ENCODE peak calls at places on chromosome 16, in four cellular contexts. One of them, this sample, is unnamed.

GRCh38 chr16:85402910-85403692 is 210.0 kb upstream of the GSE1 start:
- DNase-seq in GM23248: no peak
- DNase-seq in tibial nerve: no peak
- DNase-seq in ELR: peak; percentile 26
- DNase-seq in this sample: peak; percentile 30

GRCh38 chr16:53123753-53124152 is 69.0 kb downstream of the CHD9 start:
- DNase-seq in GM23248: peak; percentile 61
- DNase-seq in tibial nerve: no peak
- DNase-seq in ELR: peak; percentile 26
- DNase-seq in this sample: no peak

GRCh38 chr16:84820771-84821170 is 986 bp downstream of the CRISPLD2 start:
- DNase-seq in GM23248: peak; percentile 61
- DNase-seq in tibial nerve: no peak
- DNase-seq in ELR: no peak
- DNase-seq in this sample: no peak

GRCh38 chr16:66457888-66458287 is 30.8 kb downstream of the BEAN1 start:
- DNase-seq in GM23248: peak; percentile 27
- DNase-seq in tibial nerve: no peak
- DNase-seq in ELR: peak; percentile 64
- DNase-seq in this sample: peak; percentile 56

GRCh38 chr16:79286646-79287423 is 313.7 kb downstream of the MAF start:
- DNase-seq in GM23248: no peak
- DNase-seq in tibial nerve: peak; percentile 15
- DNase-seq in ELR: no peak
- DNase-seq in this sample: no peak

GRCh38 chr16:25855818-25856217 is 164.1 kb downstream of the HS3ST4 start:
- DNase-seq in GM23248: no peak
- DNase-seq in tibial nerve: no peak
- DNase-seq in ELR: no peak
- DNase-seq in this sample: no peak

GRCh38 chr16:88502776-88503280 is 49.7 kb downstream of the ZFPM1 start:
- DNase-seq in GM23248: no peak
- DNase-seq in tibial nerve: no peak
- DNase-seq in ELR: no peak
- DNase-seq in this sample: no peak

GRCh38 chr16:88387177-88387576 is 4.4 kb downstream of the ZNF469 start:
- DNase-seq in GM23248: peak; percentile 35
- DNase-seq in tibial nerve: no peak
- DNase-seq in ELR: no peak
- DNase-seq in this sample: no peak

GRCh38 chr16:68244903-68245853 is at the start of gene PLA2G15:
- DNase-seq in GM23248: peak; percentile 97
- DNase-seq in tibial nerve: peak; percentile 95
- DNase-seq in ELR: peak; percentile 96
- DNase-seq in this sample: peak; percentile 98

GRCh38 chr16:85805442-85806045 is 6.0 kb downstream of the COX4I1 start:
- DNase-seq in GM23248: no peak
- DNase-seq in tibial nerve: no peak
- DNase-seq in ELR: no peak
- DNase-seq in this sample: no peak

GRCh38 chr16:65965632-65966031 is 400.9 kb upstream of the CDH5 start:
- DNase-seq in GM23248: no peak
- DNase-seq in tibial nerve: no peak
- DNase-seq in ELR: no peak
- DNase-seq in this sample: peak; percentile 74

GRCh38 chr16:4515611-4516233 is 22.9 kb downstream of the CDIP1 start:
- DNase-seq in GM23248: no peak
- DNase-seq in tibial nerve: no peak
- DNase-seq in ELR: no peak
- DNase-seq in this sample: no peak

GRCh38 chr16:89060207-89060794 is 33.4 kb upstream of the ACSF3 start:
- DNase-seq in GM23248: no peak
- DNase-seq in tibial nerve: no peak
- DNase-seq in ELR: no peak
- DNase-seq in this sample: no peak

GRCh38 chr16:72198021-72198420 is 26.1 kb upstream of the PMFBP1 start:
- DNase-seq in GM23248: peak; percentile 91
- DNase-seq in tibial nerve: peak; percentile 86
- DNase-seq in ELR: peak; percentile 56
- DNase-seq in this sample: no peak

GRCh38 chr16:67525176-67525860 is 3.3 kb upstream of the RIPOR1 start:
- DNase-seq in GM23248: peak; percentile 46
- DNase-seq in tibial nerve: no peak
- DNase-seq in ELR: peak; percentile 72
- DNase-seq in this sample: no peak

GRCh38 chr16:83187404-83187803 is 560.6 kb downstream of the CDH13 start:
- DNase-seq in GM23248: peak; percentile 84
- DNase-seq in tibial nerve: no peak
- DNase-seq in ELR: peak; percentile 85
- DNase-seq in this sample: peak; percentile 93

GRCh38 chr16:53456625-53457024 is 22.4 kb downstream of the RBL2 start:
- DNase-seq in GM23248: no peak
- DNase-seq in tibial nerve: no peak
- DNase-seq in ELR: no peak
- DNase-seq in this sample: no peak

GRCh38 chr16:30721606-30722005 is 22.6 kb downstream of the SRCAP start:
- DNase-seq in GM23248: peak; percentile 18
- DNase-seq in tibial nerve: no peak
- DNase-seq in ELR: no peak
- DNase-seq in this sample: peak; percentile 35

GRCh38 chr16:48505705-48506104 is 104.3 kb downstream of the N4BP1 start:
- DNase-seq in GM23248: no peak
- DNase-seq in tibial nerve: no peak
- DNase-seq in ELR: no peak
- DNase-seq in this sample: no peak

GRCh38 chr16:77359065-77359502 is 75.8 kb downstream of the ADAMTS18 start:
- DNase-seq in GM23248: peak; percentile 24
- DNase-seq in tibial nerve: no peak
- DNase-seq in ELR: peak; percentile 2
- DNase-seq in this sample: peak; percentile 75

GRCh38 chr16:61829631-61830030 is 206.6 kb downstream of the CDH8 start:
- DNase-seq in GM23248: no peak
- DNase-seq in tibial nerve: no peak
- DNase-seq in ELR: no peak
- DNase-seq in this sample: no peak

GRCh38 chr16:10181196-10182162 is 749 bp downstream of the GRIN2A start:
- DNase-seq in GM23248: peak; percentile 68
- DNase-seq in tibial nerve: peak; percentile 8
- DNase-seq in ELR: peak; percentile 68
- DNase-seq in this sample: peak; percentile 46

GRCh38 chr16:901715-902601 is 68.8 kb downstream of the LMF1 start:
- DNase-seq in GM23248: no peak
- DNase-seq in tibial nerve: no peak
- DNase-seq in ELR: no peak
- DNase-seq in this sample: no peak

GRCh38 chr16:8924214-8924613 is 39.5 kb downstream of the USP7 start:
- DNase-seq in GM23248: no peak
- DNase-seq in tibial nerve: no peak
- DNase-seq in ELR: no peak
- DNase-seq in this sample: no peak

GRCh38 chr16:74730049-74730683 is 29.5 kb upstream of the MLKL start:
- DNase-seq in GM23248: no peak
- DNase-seq in tibial nerve: no peak
- DNase-seq in ELR: no peak
- DNase-seq in this sample: peak; percentile 79

GRCh38 chr16:84933774-84934571 is 77.4 kb downstream of the ZDHHC7 start:
- DNase-seq in GM23248: peak; percentile 75
- DNase-seq in tibial nerve: peak; percentile 60
- DNase-seq in ELR: peak; percentile 59
- DNase-seq in this sample: no peak

GRCh38 chr16:30602595-30603277 is 7.5 kb downstream of the ZNF689 start:
- DNase-seq in GM23248: peak; percentile 73
- DNase-seq in tibial nerve: no peak
- DNase-seq in ELR: peak; percentile 29
- DNase-seq in this sample: peak; percentile 32

GRCh38 chr16:1223355-1224214 is 1.5 kb downstream of the TPSG1 start:
- DNase-seq in GM23248: no peak
- DNase-seq in tibial nerve: no peak
- DNase-seq in ELR: no peak
- DNase-seq in this sample: no peak

GRCh38 chr16:68590201-68590994 is 51.3 kb downstream of the ZFP90 start:
- DNase-seq in GM23248: peak; percentile 82
- DNase-seq in tibial nerve: no peak
- DNase-seq in ELR: peak; percentile 75
- DNase-seq in this sample: peak; percentile 85

This sample was measured in epithelial cell of esophagus.